ENCODE peak calls at places on chromosomes 3 and 15, in five cellular contexts. K is GM12878, U is ovary, P is heart right ventricle, R is frontal cortex. Y is an unnamed sample.

GRCh38 chr3:30203301-30203700 is 403.1 kb upstream of the TGFBR2 start:
- DNase-seq in K (no peak), U (no peak), P (no peak), R (no peak), Y (no peak)

GRCh38 chr3:195120199-195120556 is 150.8 kb downstream of the XXYLT1 start:
- DNase-seq in K (no peak), U (no peak), P (no peak), R (no peak), Y (no peak)

GRCh38 chr3:15977598-15978232 is 179.9 kb upstream of the ANKRD28 start:
- DNase-seq in K (no peak), U (no peak), P (no peak), R (no peak), Y (no peak)

GRCh38 chr15:34365073-34365825 is 1.7 kb downstream of the LPCAT4 start:
- DNase-seq in K (no peak), U (no peak), P (peak), R (no peak), Y (peak)

GRCh38 chr3:183518446-183519185 is 36.9 kb downstream of the KLHL6 start:
- DNase-seq in K (no peak), U (no peak), P (no peak), R (no peak), Y (no peak)

GRCh38 chr3:194137314-194138097 is 1.6 kb downstream of the HES1 start:
- DNase-seq in K (no peak), U (peak), P (peak), R (peak), Y (peak)

GRCh38 chr3:64242435-64242834 is 17.2 kb upstream of the PRICKLE2 start:
- DNase-seq in K (no peak), U (peak), P (no peak), R (no peak), Y (no peak)

GRCh38 chr3:184696643-184697042 is 15.2 kb downstream of the MAGEF1 start:
- DNase-seq in K (no peak), U (no peak), P (no peak), R (no peak), Y (no peak)

GRCh38 chr3:66504761-66505641 is 4.2 kb upstream of the LRIG1 start:
- DNase-seq in K (no peak), U (no peak), P (no peak), R (no peak), Y (no peak)

GRCh38 chr3:42345811-42346210 is 64.6 kb downstream of the LYZL4 start:
- DNase-seq in K (no peak), U (no peak), P (no peak), R (no peak), Y (no peak)

GRCh38 chr3:69329897-69330296 is 56.0 kb downstream of the FRMD4B start:
- DNase-seq in K (no peak), U (no peak), P (no peak), R (no peak), Y (no peak)

GRCh38 chr15:65132841-65133549 is 613 bp downstream of the PDCD7 start:
- DNase-seq in K (no peak), U (no peak), P (peak), R (peak), Y (peak)

GRCh38 chr3:120102674-120103073 is 8.4 kb upstream of the GSK3B start:
- DNase-seq in K (no peak), U (no peak), P (no peak), R (no peak), Y (no peak)

GRCh38 chr15:91289324-91289723 is 189.3 kb downstream of the SV2B start:
- DNase-seq in K (no peak), U (no peak), P (no peak), R (no peak), Y (no peak)

GRCh38 chr15:78264304-78265136 is at the start of gene DNAJA4:
- DNase-seq in K (no peak), U (peak), P (peak), R (peak), Y (peak)

GRCh38 chr15:68536331-68537095 is 42.3 kb upstream of the CORO2B start:
- DNase-seq in K (no peak), U (no peak), P (no peak), R (no peak), Y (no peak)

Y was measured in left ventricle myocardium superior.